ENCODE peak calls at places on chromosomes 7 and 10, in ten cellular contexts. Q, A, I, V, W, P, O, E, N and R are unnamed samples.

GRCh38 chr7:131654668-131655326 is 98.4 kb upstream of the PODXL start:
- DNase-seq in Q (peak), A (peak), I (peak), V (peak), W (peak), P (peak), O (peak), E (no peak), N (peak), R (peak)

GRCh38 chr7:103344453-103345149 is at the start of gene DNAJC2:
- DNase-seq in Q (peak), A (peak), I (peak), V (peak), W (peak), P (peak), O (peak), E (peak), N (peak), R (peak)

GRCh38 chr10:14327535-14327934 is 3.2 kb downstream of the FRMD4A start:
- DNase-seq in Q (no peak), A (no peak), I (no peak), V (no peak), W (no peak), P (no peak), O (no peak), E (no peak), N (no peak), R (no peak)

GRCh38 chr7:52026140-52026539 is 709.5 kb upstream of the COBL start:
- DNase-seq in Q (no peak), A (no peak), I (no peak), V (no peak), W (no peak), P (no peak), O (no peak), E (no peak), N (no peak), R (no peak)

GRCh38 chr10:12482586-12482985 is 133.2 kb downstream of the CAMK1D start:
- DNase-seq in Q (no peak), A (no peak), I (no peak), V (no peak), W (no peak), P (no peak), O (no peak), E (no peak), N (no peak), R (no peak)

GRCh38 chr10:86391986-86392722 is 25.6 kb upstream of the GRID1 start:
- DNase-seq in Q (no peak), A (no peak), I (no peak), V (no peak), W (no peak), P (no peak), O (peak), E (no peak), N (no peak), R (no peak)

GRCh38 chr7:22348379-22348778 is 8.6 kb downstream of the RAPGEF5 start:
- DNase-seq in Q (no peak), A (no peak), I (no peak), V (no peak), W (no peak), P (no peak), O (no peak), E (no peak), N (peak), R (no peak)

GRCh38 chr10:50326757-50327701 is 75.7 kb upstream of the ASAH2 start:
- DNase-seq in Q (peak), A (no peak), I (peak), V (no peak), W (peak), P (peak), O (no peak), E (peak), N (peak), R (no peak)

GRCh38 chr7:115805458-115805857 is 225.1 kb downstream of the TFEC start:
- DNase-seq in Q (no peak), A (no peak), I (no peak), V (no peak), W (no peak), P (no peak), O (no peak), E (no peak), N (no peak), R (no peak)

GRCh38 chr7:108406474-108406873 is 49.8 kb downstream of the NRCAM start:
- DNase-seq in Q (no peak), A (peak), I (peak), V (no peak), W (peak), P (peak), O (no peak), E (no peak), N (no peak), R (no peak)

GRCh38 chr7:131546583-131547111 is 9.8 kb downstream of the PODXL start:
- DNase-seq in Q (peak), A (no peak), I (no peak), V (peak), W (no peak), P (no peak), O (no peak), E (no peak), N (peak), R (no peak)